ENCODE peak calls at places on chromosomes 11 and 22, in eight cellular contexts. H is stimulated activated CD4-positive, alpha-beta T cell treated with anti-CD3 and anti-CD28 coated beads, Interleukin-15, amount 100 ng/mL, for 1 hour; G is AG20443; V is H54; T is AG08395; S is NT2/D1; X is activated T-cell treated with anti-CD3 and anti-CD28 coated beads for 1 hour; C is Right ventricle myocardium superior. K is an unnamed sample.

GRCh38 chr11:126355926-126356897 is 726 bp downstream of the ST3GAL4 start:
- DNase-seq in T (peak), S (no peak), G (peak), H (no peak), V (peak), X (no peak), C (peak), K (peak)

GRCh38 chr22:37812869-37813678 is 5.3 kb downstream of the GCAT start:
- DNase-seq in G (no peak), T (no peak), C (no peak), V (no peak), H (no peak), S (no peak), X (no peak), K (no peak)

GRCh38 chr11:111879637-111879960 is 258 bp downstream of the CFAP68 start:
- DNase-seq in G (no peak), X (no peak), S (no peak), C (no peak), H (no peak), V (no peak), T (peak), K (no peak)

GRCh38 chr22:24005201-24005600 is at the start of gene GSTT4:
- DNase-seq in C (peak), H (no peak), T (no peak), X (no peak), G (peak), V (no peak), S (no peak), K (peak)

GRCh38 chr22:32880906-32881596 is 79.5 kb downstream of the TIMP3 start:
- DNase-seq in H (no peak), C (peak), X (no peak), T (no peak), G (no peak), S (no peak), V (no peak), K (peak)

GRCh38 chr11:70301191-70301590 is 30.7 kb downstream of the PPFIA1 start:
- DNase-seq in C (no peak), T (no peak), G (no peak), S (no peak), X (no peak), H (no peak), V (no peak), K (no peak)

GRCh38 chr11:120565436-120566155 is 54.0 kb downstream of the GRIK4 start:
- DNase-seq in G (no peak), C (no peak), T (no peak), X (no peak), S (no peak), V (no peak), H (no peak), K (no peak)

GRCh38 chr11:7851391-7851790 is 54.6 kb upstream of the OR5P2 start:
- DNase-seq in H (no peak), T (no peak), X (no peak), S (no peak), V (no peak), C (no peak), G (no peak), K (no peak)

GRCh38 chr11:120539681-120540369 is 28.3 kb downstream of the GRIK4 start:
- DNase-seq in V (no peak), X (no peak), C (no peak), H (no peak), S (no peak), G (peak), T (peak), K (no peak)

GRCh38 chr22:44496305-44496704 is 1.7 kb downstream of the RTL6 start:
- DNase-seq in S (no peak), H (no peak), V (no peak), C (no peak), G (no peak), T (no peak), X (no peak), K (no peak)

GRCh38 chr22:41725510-41726110 is 26.3 kb downstream of the MEI1 start:
- DNase-seq in G (no peak), V (no peak), T (no peak), C (no peak), H (no peak), S (no peak), X (no peak), K (no peak)

GRCh38 chr11:63666874-63667273 is 4.3 kb downstream of the ATL3 start:
- DNase-seq in G (no peak), S (no peak), C (no peak), V (no peak), X (no peak), T (peak), H (no peak), K (no peak)

GRCh38 chr22:37503850-37504249 is 15.4 kb downstream of the CARD10 start:
- DNase-seq in X (no peak), T (peak), C (no peak), V (no peak), H (no peak), S (no peak), G (no peak), K (peak)

GRCh38 chr22:11598492-11599440 is 3929.2 kb upstream of the OR11H1 start:
- DNase-seq in V (no peak), S (no peak), T (no peak), X (no peak), C (no peak), G (peak), H (no peak), K (no peak)

GRCh38 chr11:107676341-107676740 is 35.5 kb downstream of the SLN start:
- DNase-seq in T (no peak), H (no peak), S (no peak), X (no peak), G (no peak), V (no peak), C (no peak), K (no peak)

GRCh38 chr11:111730871-111731591 is 35.2 kb downstream of the PPP2R1B start:
- DNase-seq in X (no peak), H (no peak), V (no peak), S (no peak), T (no peak), C (peak), G (peak), K (peak)

GRCh38 chr11:65539401-65540289 is 14.8 kb downstream of the SCYL1 start:
- DNase-seq in H (no peak), G (no peak), V (no peak), T (no peak), S (no peak), C (no peak), X (no peak), K (no peak)

GRCh38 chr11:108984548-108984947 is 319.7 kb downstream of the DDX10 start:
- DNase-seq in G (no peak), H (no peak), C (no peak), X (no peak), T (no peak), V (no peak), S (no peak), K (no peak)

GRCh38 chr11:63765688-63766241 is 2.8 kb downstream of the ZFTA start:
- DNase-seq in T (no peak), V (no peak), X (no peak), C (no peak), S (no peak), G (no peak), H (no peak), K (peak)

K was measured in left cardiac atrium.